ENCODE peak calls at places on chromosomes 2 and 18, in five cellular contexts. U, G, A, B and E are unnamed samples.

GRCh38 chr2:144143294-144144092 is 376.4 kb downstream of the ZEB2 start:
- DNase-seq in U (no peak), G (no peak), A (no peak), B (no peak), E (no peak)

GRCh38 chr18:77131100-77131651 is 1.4 kb downstream of the MBP start:
- DNase-seq in U (no peak), G (no peak), A (no peak), B (peak), E (peak)

GRCh38 chr18:63320041-63320689 is 596 bp upstream of the BCL2 start:
- DNase-seq in U (peak), G (peak), A (peak), B (peak), E (peak)

GRCh38 chr2:143161982-143162837 is 33.0 kb downstream of the ARHGAP15 start:
- DNase-seq in U (peak), G (peak), A (peak), B (no peak), E (peak)

GRCh38 chr2:118986733-118987132 is 44.7 kb downstream of the MARCO start:
- DNase-seq in U (no peak), G (no peak), A (no peak), B (no peak), E (no peak)

GRCh38 chr18:55634545-55634944 is 46.6 kb upstream of the TCF4 start:
- DNase-seq in U (peak), G (no peak), A (peak), B (no peak), E (peak)

GRCh38 chr2:25256486-25256875 is 85.2 kb downstream of the DNMT3A start:
- DNase-seq in U (no peak), G (no peak), A (no peak), B (peak), E (no peak)

GRCh38 chr2:172135446-172135845 is 32.7 kb upstream of the DLX2 start:
- DNase-seq in U (peak), G (no peak), A (no peak), B (no peak), E (no peak)

GRCh38 chr2:100857915-100858314 is 38.0 kb downstream of the NPAS2 start:
- DNase-seq in U (peak), G (peak), A (peak), B (no peak), E (no peak)

GRCh38 chr18:8031496-8031895 is 464.4 kb downstream of the PTPRM start:
- DNase-seq in U (no peak), G (no peak), A (no peak), B (no peak), E (no peak)

GRCh38 chr2:184322615-184323014 is 275.7 kb upstream of the ZNF804A start:
- DNase-seq in U (no peak), G (no peak), A (no peak), B (no peak), E (no peak)

GRCh38 chr18:42719221-42719620 is 396.3 kb downstream of the RIT2 start:
- DNase-seq in U (no peak), G (no peak), A (no peak), B (no peak), E (peak)

GRCh38 chr2:119756837-119757236 is 2.9 kb upstream of the PTPN4 start:
- DNase-seq in U (peak), G (no peak), A (no peak), B (peak), E (peak)

GRCh38 chr2:232365621-232366321 is 12.8 kb upstream of the ALPP start:
- DNase-seq in U (peak), G (peak), A (peak), B (peak), E (peak)

GRCh38 chr18:79402977-79403722 is 7.4 kb downstream of the NFATC1 start:
- DNase-seq in U (peak), G (no peak), A (no peak), B (peak), E (peak)

GRCh38 chr18:5295231-5295920 is at the start of gene ZBTB14:
- DNase-seq in U (no peak), G (peak), A (no peak), B (peak), E (peak)

GRCh38 chr18:78169487-78169886 is 810.1 kb upstream of the SALL3 start:
- DNase-seq in U (no peak), G (no peak), A (no peak), B (no peak), E (no peak)

GRCh38 chr2:60796573-60797509 is 40.8 kb downstream of the PAPOLG start:
- DNase-seq in U (peak), G (no peak), A (no peak), B (no peak), E (no peak)

GRCh38 chr2:153477096-153477555 is 1.4 kb downstream of the RPRM start:
- DNase-seq in U (no peak), G (no peak), A (no peak), B (no peak), E (no peak)

GRCh38 chr2:230915297-230915696 is 9.7 kb downstream of the GPR55 start:
- DNase-seq in U (no peak), G (no peak), A (no peak), B (peak), E (no peak)

GRCh38 chr18:22604390-22604985 is 186.8 kb upstream of the CTAGE1 start:
- DNase-seq in U (peak), G (no peak), A (no peak), B (peak), E (peak)

GRCh38 chr2:84212611-84213314 is 246.3 kb downstream of the SUCLG1 start:
- DNase-seq in U (no peak), G (no peak), A (no peak), B (no peak), E (no peak)

GRCh38 chr2:144014108-144014507 is 505.8 kb downstream of the ZEB2 start:
- DNase-seq in U (peak), G (no peak), A (no peak), B (no peak), E (peak)

GRCh38 chr2:162582357-162582798 is 238.4 kb downstream of the GCA start:
- DNase-seq in U (peak), G (peak), A (no peak), B (no peak), E (no peak)

GRCh38 chr2:169254774-169255173 is 107.6 kb downstream of the LRP2 start:
- DNase-seq in U (no peak), G (no peak), A (no peak), B (no peak), E (no peak)
- H3K4me3 ChIP-seq in U (no peak), G (no peak), A (no peak), B (no peak), E (no peak)

DNA sequence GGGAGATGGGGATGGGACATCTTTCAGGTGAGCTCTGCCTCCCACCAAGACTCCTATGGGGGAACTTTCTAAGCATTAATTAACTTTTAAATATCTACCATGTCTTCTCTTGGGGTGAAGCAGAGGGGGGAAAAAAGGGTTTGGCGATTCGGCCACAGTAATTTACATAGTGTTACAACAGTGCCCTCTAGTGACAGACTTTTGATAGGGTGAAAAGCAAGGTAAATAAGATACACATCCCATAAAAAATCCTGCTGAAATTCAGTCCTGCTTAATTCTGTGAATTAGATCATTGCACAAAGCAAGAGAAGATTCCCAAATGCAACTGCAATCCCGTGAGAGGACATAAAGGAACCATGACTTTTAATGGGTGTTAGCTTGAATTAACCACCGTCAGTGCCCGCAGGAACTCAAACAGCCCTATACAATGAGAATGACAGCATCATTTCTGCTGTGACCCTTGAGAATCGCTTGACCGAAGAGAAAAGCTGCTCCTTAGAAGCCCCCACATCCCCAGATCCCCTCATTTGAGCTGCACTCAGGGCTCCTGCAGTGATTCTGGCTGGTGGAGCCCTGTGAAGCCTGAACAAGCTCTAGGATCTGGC is 32.8 kb downstream of the FAM124B start:
- DNase-seq in U (peak), G (peak), A (no peak), B (no peak), E (peak)
- TF ChIP-seq CTCF in U (peak), G (peak), A (peak), B (peak), E (peak)

GRCh38 chr2:229268626-229269025 is 2.5 kb downstream of the PID1 start:
- DNase-seq in U (no peak), G (peak), A (no peak), B (no peak), E (no peak)

GRCh38 chr2:229269986-229270385 is 1.1 kb downstream of the PID1 start:
- DNase-seq in U (no peak), G (no peak), A (no peak), B (no peak), E (no peak)

GRCh38 chr2:229261599-229261998 is 9.5 kb downstream of the PID1 start:
- DNase-seq in U (no peak), G (no peak), A (no peak), B (no peak), E (no peak)

GRCh38 chr2:229269146-229269545 is 1.9 kb downstream of the PID1 start:
- DNase-seq in U (no peak), G (no peak), A (no peak), B (no peak), E (no peak)

GRCh38 chr2:229265727-229266126 is 5.4 kb downstream of the PID1 start:
- DNase-seq in U (peak), G (no peak), A (no peak), B (no peak), E (no peak)
- H3K4me3 ChIP-seq in U (no peak), G (no peak), A (no peak), B (no peak), E (no peak)

GRCh38 chr2:23574919-23575654 is 190.1 kb downstream of the KLHL29 start:
- DNase-seq in U (no peak), G (no peak), A (no peak), B (peak), E (no peak)

GRCh38 chr2:23579674-23580073 is 194.7 kb downstream of the KLHL29 start:
- DNase-seq in U (no peak), G (no peak), A (no peak), B (peak), E (no peak)

GRCh38 chr2:23584054-23584745 is 199.2 kb downstream of the KLHL29 start:
- DNase-seq in U (no peak), G (no peak), A (no peak), B (no peak), E (no peak)

GRCh38 chr2:23583467-23583866 is 198.5 kb downstream of the KLHL29 start:
- DNase-seq in U (no peak), G (no peak), A (no peak), B (no peak), E (no peak)

GRCh38 chr2:23578964-23579671 is 194.1 kb downstream of the KLHL29 start:
- DNase-seq in U (peak), G (no peak), A (no peak), B (peak), E (no peak)
- TF ChIP-seq CTCF in U (peak), G (no peak), A (no peak), B (no peak), E (no peak)

GRCh38 chr18:9679125-9679524 is 29.0 kb upstream of the RAB31 start:
- DNase-seq in U (no peak), G (no peak), A (no peak), B (no peak), E (no peak)
- H3K4me3 ChIP-seq in U (no peak), G (no peak), A (no peak), B (no peak), E (no peak)

DNA sequence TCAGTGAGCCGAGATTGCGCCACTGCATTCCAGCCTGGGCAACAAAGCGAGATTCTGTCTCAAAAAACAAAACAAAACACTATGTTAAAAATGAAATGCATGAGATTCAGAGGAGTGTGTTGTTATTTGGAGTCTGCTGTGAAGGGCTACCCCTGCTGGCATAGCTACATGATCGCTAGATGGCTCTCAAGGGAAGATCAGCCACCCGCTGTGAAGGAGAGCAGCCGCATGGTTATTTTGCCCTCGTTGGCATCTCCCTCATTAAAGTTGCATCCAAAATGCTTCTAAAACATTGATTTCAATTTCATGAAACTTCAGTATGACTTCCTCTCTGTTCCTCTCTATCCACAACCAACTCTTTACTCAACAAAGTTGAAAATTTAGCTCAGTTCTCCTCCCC is 54.8 kb upstream of the NDUFV2 start:
- DNase-seq in U (no peak), G (no peak), A (no peak), B (no peak), E (no peak)
- TF ChIP-seq CTCF in U (no peak), G (no peak), A (no peak), B (no peak), E (no peak)

GRCh38 chr18:10119528-10119927 is 205.7 kb downstream of the VAPA start:
- DNase-seq in U (no peak), G (no peak), A (no peak), B (no peak), E (no peak)
- H3K4me3 ChIP-seq in U (no peak), G (no peak), A (no peak), B (no peak), E (no peak)